ENCODE peak calls at places on chromosomes 3 and 15, in ten cellular contexts. One of them, this sample, is unnamed.

GRCh38 chr3:52742418-52743041 is 28.2 kb downstream of the NEK4 start:
- DNase-seq in choroid plexus epithelial cell: peak; percentile 71
- DNase-seq in pancreas: no peak
- DNase-seq in NCI-H345: peak; percentile 1
- DNase-seq in SK-N-DZ: peak; percentile 7
- DNase-seq in HEK293T: peak; percentile 23
- DNase-seq in D341Med: peak; percentile 43
- DNase-seq in posterior vena cava: no peak
- DNase-seq in upper lobe of right lung: no peak
- DNase-seq in GM04504: no peak
- DNase-seq in this sample: peak; percentile 12

GRCh38 chr3:194871143-194871863 is 185.6 kb downstream of the FAM43A start:
- DNase-seq in choroid plexus epithelial cell: peak; percentile 94
- DNase-seq in pancreas: peak; percentile 69
- DNase-seq in NCI-H345: peak; percentile 83
- DNase-seq in SK-N-DZ: peak; percentile 30
- DNase-seq in HEK293T: peak; percentile 24
- DNase-seq in D341Med: peak; percentile 90
- DNase-seq in posterior vena cava: peak; percentile 89
- DNase-seq in upper lobe of right lung: peak; percentile 73
- DNase-seq in GM04504: peak; percentile 87
- DNase-seq in this sample: peak; percentile 85

GRCh38 chr3:185308126-185308754 is 54.4 kb upstream of the EHHADH start:
- DNase-seq in choroid plexus epithelial cell: peak; percentile 84
- DNase-seq in pancreas: peak; percentile 41
- DNase-seq in NCI-H345: peak; percentile 7
- DNase-seq in SK-N-DZ: peak; percentile 72
- DNase-seq in HEK293T: peak; percentile 42
- DNase-seq in D341Med: peak; percentile 69
- DNase-seq in posterior vena cava: no peak
- DNase-seq in upper lobe of right lung: no peak
- DNase-seq in GM04504: peak; percentile 35
- DNase-seq in this sample: peak; percentile 12

GRCh38 chr3:99484871-99485270 is 153.5 kb upstream of the COL8A1 start:
- DNase-seq in choroid plexus epithelial cell: peak; percentile 83
- DNase-seq in pancreas: no peak
- DNase-seq in NCI-H345: no peak
- DNase-seq in SK-N-DZ: no peak
- DNase-seq in HEK293T: no peak
- DNase-seq in D341Med: no peak
- DNase-seq in posterior vena cava: no peak
- DNase-seq in upper lobe of right lung: no peak
- DNase-seq in GM04504: no peak
- DNase-seq in this sample: peak; percentile 67

GRCh38 chr3:112647122-112647521 is 6.2 kb upstream of the CCDC80 start:
- DNase-seq in choroid plexus epithelial cell: peak; percentile 94
- DNase-seq in pancreas: no peak
- DNase-seq in NCI-H345: no peak
- DNase-seq in SK-N-DZ: no peak
- DNase-seq in HEK293T: no peak
- DNase-seq in D341Med: no peak
- DNase-seq in posterior vena cava: no peak
- DNase-seq in upper lobe of right lung: no peak
- DNase-seq in GM04504: peak; percentile 63
- DNase-seq in this sample: peak; percentile 95

GRCh38 chr15:86879250-86880229 is 799.9 kb downstream of the AGBL1 start:
- DNase-seq in choroid plexus epithelial cell: no peak
- DNase-seq in pancreas: no peak
- DNase-seq in NCI-H345: no peak
- DNase-seq in SK-N-DZ: no peak
- DNase-seq in HEK293T: no peak
- DNase-seq in D341Med: no peak
- DNase-seq in posterior vena cava: no peak
- DNase-seq in upper lobe of right lung: no peak
- DNase-seq in GM04504: no peak
- DNase-seq in this sample: no peak

GRCh38 chr15:63195257-63196023 is 6.0 kb downstream of the RAB8B start:
- DNase-seq in choroid plexus epithelial cell: peak; percentile 46
- DNase-seq in pancreas: no peak
- DNase-seq in NCI-H345: peak; percentile 18
- DNase-seq in SK-N-DZ: no peak
- DNase-seq in HEK293T: no peak
- DNase-seq in D341Med: no peak
- DNase-seq in posterior vena cava: no peak
- DNase-seq in upper lobe of right lung: no peak
- DNase-seq in GM04504: no peak
- DNase-seq in this sample: no peak

GRCh38 chr3:13776253-13777050 is 103.4 kb downstream of the WNT7A start:
- DNase-seq in choroid plexus epithelial cell: no peak
- DNase-seq in pancreas: no peak
- DNase-seq in NCI-H345: no peak
- DNase-seq in SK-N-DZ: no peak
- DNase-seq in HEK293T: no peak
- DNase-seq in D341Med: no peak
- DNase-seq in posterior vena cava: peak; percentile 37
- DNase-seq in upper lobe of right lung: no peak
- DNase-seq in GM04504: no peak
- DNase-seq in this sample: no peak

GRCh38 chr3:11651900-11652299 is 8.2 kb upstream of the VGLL4 start:
- DNase-seq in choroid plexus epithelial cell: peak; percentile 75
- DNase-seq in pancreas: no peak
- DNase-seq in NCI-H345: no peak
- DNase-seq in SK-N-DZ: peak; percentile 56
- DNase-seq in HEK293T: no peak
- DNase-seq in D341Med: no peak
- DNase-seq in posterior vena cava: no peak
- DNase-seq in upper lobe of right lung: no peak
- DNase-seq in GM04504: no peak
- DNase-seq in this sample: no peak

GRCh38 chr3:32947466-32948238 is 3.8 kb upstream of the CCR4 start:
- DNase-seq in choroid plexus epithelial cell: peak; percentile 88
- DNase-seq in pancreas: peak; percentile 12
- DNase-seq in NCI-H345: peak; percentile 85
- DNase-seq in SK-N-DZ: peak; percentile 90
- DNase-seq in HEK293T: peak; percentile 74
- DNase-seq in D341Med: peak; percentile 77
- DNase-seq in posterior vena cava: peak; percentile 93
- DNase-seq in upper lobe of right lung: peak; percentile 87
- DNase-seq in GM04504: peak; percentile 43
- DNase-seq in this sample: peak; percentile 47

GRCh38 chr3:191528589-191528988 is 67.6 kb downstream of the PYDC2 start:
- DNase-seq in choroid plexus epithelial cell: no peak
- DNase-seq in pancreas: no peak
- DNase-seq in NCI-H345: no peak
- DNase-seq in SK-N-DZ: no peak
- DNase-seq in HEK293T: no peak
- DNase-seq in D341Med: no peak
- DNase-seq in posterior vena cava: no peak
- DNase-seq in upper lobe of right lung: no peak
- DNase-seq in GM04504: no peak
- DNase-seq in this sample: no peak

GRCh38 chr3:61239871-61240270 is 11.4 kb downstream of the FHIT start:
- DNase-seq in choroid plexus epithelial cell: no peak
- DNase-seq in pancreas: no peak
- DNase-seq in NCI-H345: peak; percentile 58
- DNase-seq in SK-N-DZ: no peak
- DNase-seq in HEK293T: no peak
- DNase-seq in D341Med: no peak
- DNase-seq in posterior vena cava: no peak
- DNase-seq in upper lobe of right lung: no peak
- DNase-seq in GM04504: no peak
- DNase-seq in this sample: no peak

GRCh38 chr3:9141903-9142302 is 107.5 kb downstream of the SRGAP3 start:
- DNase-seq in choroid plexus epithelial cell: no peak
- DNase-seq in pancreas: no peak
- DNase-seq in NCI-H345: no peak
- DNase-seq in SK-N-DZ: no peak
- DNase-seq in HEK293T: no peak
- DNase-seq in D341Med: no peak
- DNase-seq in posterior vena cava: no peak
- DNase-seq in upper lobe of right lung: no peak
- DNase-seq in GM04504: no peak
- DNase-seq in this sample: peak; percentile 20

GRCh38 chr3:32934150-32934742 is 17.2 kb upstream of the CCR4 start:
- DNase-seq in choroid plexus epithelial cell: peak; percentile 41
- DNase-seq in pancreas: no peak
- DNase-seq in NCI-H345: no peak
- DNase-seq in SK-N-DZ: peak; percentile 32
- DNase-seq in HEK293T: no peak
- DNase-seq in D341Med: peak; percentile 43
- DNase-seq in posterior vena cava: no peak
- DNase-seq in upper lobe of right lung: peak; percentile 9
- DNase-seq in GM04504: no peak
- DNase-seq in this sample: no peak

GRCh38 chr15:74132681-74133070 is 2.3 kb downstream of the ISLR2 start:
- DNase-seq in choroid plexus epithelial cell: no peak
- DNase-seq in pancreas: no peak
- DNase-seq in NCI-H345: no peak
- DNase-seq in SK-N-DZ: no peak
- DNase-seq in HEK293T: no peak
- DNase-seq in D341Med: peak; percentile 9
- DNase-seq in posterior vena cava: no peak
- DNase-seq in upper lobe of right lung: no peak
- DNase-seq in GM04504: no peak
- DNase-seq in this sample: no peak

GRCh38 chr15:72473670-72474465 is at the start of gene ARIH1:
- DNase-seq in choroid plexus epithelial cell: peak; percentile 97
- DNase-seq in pancreas: peak; percentile 98
- DNase-seq in NCI-H345: peak; percentile 90
- DNase-seq in SK-N-DZ: peak; percentile 95
- DNase-seq in HEK293T: peak; percentile 92
- DNase-seq in D341Med: peak; percentile 94
- DNase-seq in posterior vena cava: peak; percentile 99
- DNase-seq in upper lobe of right lung: peak; percentile 99
- DNase-seq in GM04504: peak; percentile 92
- DNase-seq in this sample: peak; percentile 92

GRCh38 chr3:151593923-151594322 is 133.1 kb upstream of the IGSF10 start:
- DNase-seq in choroid plexus epithelial cell: peak; percentile 7
- DNase-seq in pancreas: no peak
- DNase-seq in NCI-H345: no peak
- DNase-seq in SK-N-DZ: no peak
- DNase-seq in HEK293T: no peak
- DNase-seq in D341Med: no peak
- DNase-seq in posterior vena cava: no peak
- DNase-seq in upper lobe of right lung: no peak
- DNase-seq in GM04504: peak; percentile 23
- DNase-seq in this sample: peak; percentile 54

GRCh38 chr15:80977627-80978036 is 12.0 kb downstream of the MESD start:
- DNase-seq in choroid plexus epithelial cell: peak; percentile 74
- DNase-seq in pancreas: peak; percentile 27
- DNase-seq in NCI-H345: no peak
- DNase-seq in SK-N-DZ: no peak
- DNase-seq in HEK293T: peak; percentile 85
- DNase-seq in D341Med: peak; percentile 77
- DNase-seq in posterior vena cava: peak; percentile 89
- DNase-seq in upper lobe of right lung: peak; percentile 74
- DNase-seq in GM04504: no peak
- DNase-seq in this sample: no peak

GRCh38 chr15:69903476-69904295 is 194.0 kb downstream of the TLE3 start:
- DNase-seq in choroid plexus epithelial cell: peak; percentile 68
- DNase-seq in pancreas: no peak
- DNase-seq in NCI-H345: no peak
- DNase-seq in SK-N-DZ: no peak
- DNase-seq in HEK293T: no peak
- DNase-seq in D341Med: no peak
- DNase-seq in posterior vena cava: no peak
- DNase-seq in upper lobe of right lung: no peak
- DNase-seq in GM04504: no peak
- DNase-seq in this sample: peak; percentile 25

GRCh38 chr3:151581046-151581445 is 120.2 kb upstream of the IGSF10 start:
- DNase-seq in choroid plexus epithelial cell: peak; percentile 62
- DNase-seq in pancreas: no peak
- DNase-seq in NCI-H345: no peak
- DNase-seq in SK-N-DZ: no peak
- DNase-seq in HEK293T: no peak
- DNase-seq in D341Med: no peak
- DNase-seq in posterior vena cava: no peak
- DNase-seq in upper lobe of right lung: no peak
- DNase-seq in GM04504: no peak
- DNase-seq in this sample: peak; percentile 74

GRCh38 chr3:185968168-185968567 is 30.4 kb upstream of the TRA2B start:
- DNase-seq in choroid plexus epithelial cell: no peak
- DNase-seq in pancreas: no peak
- DNase-seq in NCI-H345: no peak
- DNase-seq in SK-N-DZ: no peak
- DNase-seq in HEK293T: no peak
- DNase-seq in D341Med: no peak
- DNase-seq in posterior vena cava: no peak
- DNase-seq in upper lobe of right lung: no peak
- DNase-seq in GM04504: no peak
- DNase-seq in this sample: no peak

GRCh38 chr3:11317300-11317699 is 45.1 kb downstream of the ATG7 start:
- DNase-seq in choroid plexus epithelial cell: no peak
- DNase-seq in pancreas: no peak
- DNase-seq in NCI-H345: no peak
- DNase-seq in SK-N-DZ: no peak
- DNase-seq in HEK293T: no peak
- DNase-seq in D341Med: no peak
- DNase-seq in posterior vena cava: no peak
- DNase-seq in upper lobe of right lung: no peak
- DNase-seq in GM04504: no peak
- DNase-seq in this sample: no peak

GRCh38 chr3:129485681-129486056 is 42.8 kb upstream of the RHO start:
- DNase-seq in choroid plexus epithelial cell: peak; percentile 98
- DNase-seq in pancreas: peak; percentile 30
- DNase-seq in NCI-H345: no peak
- DNase-seq in SK-N-DZ: no peak
- DNase-seq in HEK293T: no peak
- DNase-seq in D341Med: no peak
- DNase-seq in posterior vena cava: peak; percentile 98
- DNase-seq in upper lobe of right lung: peak; percentile 87
- DNase-seq in GM04504: peak; percentile 99
- DNase-seq in this sample: peak; percentile 95

GRCh38 chr15:93072011-93072410 is 17.0 kb downstream of the RGMA start:
- DNase-seq in choroid plexus epithelial cell: peak; percentile 78
- DNase-seq in pancreas: no peak
- DNase-seq in NCI-H345: no peak
- DNase-seq in SK-N-DZ: no peak
- DNase-seq in HEK293T: peak; percentile 42
- DNase-seq in D341Med: no peak
- DNase-seq in posterior vena cava: no peak
- DNase-seq in upper lobe of right lung: no peak
- DNase-seq in GM04504: no peak
- DNase-seq in this sample: peak; percentile 27

GRCh38 chr3:48524970-48525369 is 21.0 kb upstream of the SHISA5 start:
- DNase-seq in choroid plexus epithelial cell: no peak
- DNase-seq in pancreas: no peak
- DNase-seq in NCI-H345: no peak
- DNase-seq in SK-N-DZ: no peak
- DNase-seq in HEK293T: no peak
- DNase-seq in D341Med: peak; percentile 9
- DNase-seq in posterior vena cava: no peak
- DNase-seq in upper lobe of right lung: no peak
- DNase-seq in GM04504: no peak
- DNase-seq in this sample: no peak

GRCh38 chr15:57133127-57133968 is 214.9 kb downstream of the TCF12 start:
- DNase-seq in choroid plexus epithelial cell: no peak
- DNase-seq in pancreas: peak; percentile 68
- DNase-seq in NCI-H345: peak; percentile 43
- DNase-seq in SK-N-DZ: peak; percentile 48
- DNase-seq in HEK293T: no peak
- DNase-seq in D341Med: no peak
- DNase-seq in posterior vena cava: no peak
- DNase-seq in upper lobe of right lung: no peak
- DNase-seq in GM04504: no peak
- DNase-seq in this sample: peak; percentile 78

GRCh38 chr3:101195951-101196713 is 124.2 kb downstream of the IMPG2 start:
- DNase-seq in choroid plexus epithelial cell: peak; percentile 80
- DNase-seq in pancreas: no peak
- DNase-seq in NCI-H345: peak; percentile 13
- DNase-seq in SK-N-DZ: peak; percentile 2
- DNase-seq in HEK293T: peak; percentile 46
- DNase-seq in D341Med: peak; percentile 45
- DNase-seq in posterior vena cava: no peak
- DNase-seq in upper lobe of right lung: no peak
- DNase-seq in GM04504: peak; percentile 42
- DNase-seq in this sample: peak; percentile 31

GRCh38 chr15:69398541-69398940 is 15.6 kb upstream of the KIF23 start:
- DNase-seq in choroid plexus epithelial cell: no peak
- DNase-seq in pancreas: no peak
- DNase-seq in NCI-H345: no peak
- DNase-seq in SK-N-DZ: no peak
- DNase-seq in HEK293T: no peak
- DNase-seq in D341Med: no peak
- DNase-seq in posterior vena cava: no peak
- DNase-seq in upper lobe of right lung: peak; percentile 50
- DNase-seq in GM04504: no peak
- DNase-seq in this sample: no peak

This sample was measured in astrocyte.